ENCODE peak calls at places on chromosomes 6 and 20, in six cellular contexts. One of them, this sample, is unnamed. For H3K36me3, the result is how much of the 10 kb centered on the place peaks cover.

GRCh38 chr6:14316911-14317535 is 199.5 kb downstream of the CD83 start:
- DNase-seq in sigmoid colon: no peak
- DNase-seq in tibial nerve: no peak
- DNase-seq in PC-3: peak
- DNase-seq in mucosa of descending colon: no peak
- DNase-seq in heart left ventricle: no peak
- DNase-seq in this sample: no peak

GRCh38 chr20:23537030-23537429 is 31.3 kb downstream of the CST9L start:
- DNase-seq in sigmoid colon: no peak
- DNase-seq in tibial nerve: no peak
- DNase-seq in PC-3: no peak
- DNase-seq in mucosa of descending colon: no peak
- DNase-seq in heart left ventricle: no peak
- DNase-seq in this sample: no peak

GRCh38 chr6:40999498-41000070 is 39.4 kb downstream of the UNC5CL start:
- DNase-seq in sigmoid colon: peak
- DNase-seq in tibial nerve: peak
- DNase-seq in PC-3: peak
- DNase-seq in mucosa of descending colon: peak
- DNase-seq in heart left ventricle: peak
- DNase-seq in this sample: peak

GRCh38 chr6:87968435-87969278 is 79.0 kb upstream of the SPACA1 start:
- DNase-seq in sigmoid colon: no peak
- DNase-seq in tibial nerve: no peak
- DNase-seq in PC-3: peak
- DNase-seq in mucosa of descending colon: peak
- DNase-seq in heart left ventricle: no peak
- DNase-seq in this sample: no peak

GRCh38 chr20:32885201-32885600 is 26.5 kb downstream of the EFCAB8 start:
- DNase-seq in sigmoid colon: no peak
- DNase-seq in tibial nerve: no peak
- DNase-seq in PC-3: no peak
- DNase-seq in mucosa of descending colon: no peak
- DNase-seq in heart left ventricle: no peak
- DNase-seq in this sample: no peak

GRCh38 chr20:63566395-63567131 is 7.5 kb downstream of the HELZ2 start:
- DNase-seq in sigmoid colon: no peak
- DNase-seq in tibial nerve: no peak
- DNase-seq in PC-3: no peak
- DNase-seq in mucosa of descending colon: peak
- DNase-seq in heart left ventricle: no peak
- DNase-seq in this sample: no peak

GRCh38 chr6:87925373-87926060 is 122.1 kb upstream of the SPACA1 start:
- DNase-seq in sigmoid colon: no peak
- DNase-seq in tibial nerve: no peak
- DNase-seq in PC-3: no peak
- DNase-seq in mucosa of descending colon: peak
- DNase-seq in heart left ventricle: no peak
- DNase-seq in this sample: peak

GRCh38 chr6:38482466-38482865 is 157.3 kb downstream of the BTBD9 start:
- DNase-seq in sigmoid colon: no peak
- DNase-seq in tibial nerve: no peak
- DNase-seq in PC-3: no peak
- DNase-seq in mucosa of descending colon: no peak
- DNase-seq in heart left ventricle: no peak
- DNase-seq in this sample: no peak

GRCh38 chr6:35640017-35640664 is 48.6 kb downstream of the FKBP5 start:
- DNase-seq in sigmoid colon: no peak
- DNase-seq in tibial nerve: no peak
- DNase-seq in PC-3: peak
- DNase-seq in mucosa of descending colon: no peak
- DNase-seq in heart left ventricle: no peak
- DNase-seq in this sample: no peak
- H3K36me3 ChIP-seq in sigmoid colon: half or more
- H3K36me3 ChIP-seq in tibial nerve: under half
- H3K36me3 ChIP-seq in PC-3: under half
- H3K36me3 ChIP-seq in mucosa of descending colon: under half
- H3K36me3 ChIP-seq in heart left ventricle: half or more
- H3K36me3 ChIP-seq in this sample: half or more

DNA sequence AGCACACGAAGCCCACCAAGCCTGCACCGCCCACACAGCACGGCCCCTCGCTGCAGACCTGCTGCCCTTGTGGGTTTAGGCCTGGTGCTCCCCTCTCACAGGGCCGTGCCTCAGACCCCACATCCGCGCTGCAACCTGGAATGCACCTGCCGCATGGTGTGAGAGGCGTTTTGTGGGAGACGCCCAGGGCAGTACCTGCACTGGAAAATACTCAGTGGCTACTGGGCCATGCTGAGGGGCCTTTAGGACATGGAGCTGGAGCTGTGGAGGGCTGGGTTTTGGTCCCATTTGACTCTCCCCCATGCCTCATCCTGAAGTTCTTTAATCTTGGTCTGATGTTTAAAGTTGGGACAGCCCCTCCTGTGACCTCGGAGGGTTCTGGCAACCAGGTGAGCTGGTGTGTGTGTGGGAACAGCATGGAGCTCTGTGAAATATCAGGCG is 116.3 kb downstream of the ERMARD start:
- DNase-seq in sigmoid colon: no peak
- DNase-seq in tibial nerve: no peak
- DNase-seq in PC-3: no peak
- DNase-seq in mucosa of descending colon: no peak
- DNase-seq in heart left ventricle: no peak
- DNase-seq in this sample: no peak
- H3K4me3 ChIP-seq in sigmoid colon: no peak
- H3K4me3 ChIP-seq in tibial nerve: no peak
- H3K4me3 ChIP-seq in PC-3: no peak
- H3K4me3 ChIP-seq in mucosa of descending colon: no peak
- H3K4me3 ChIP-seq in heart left ventricle: no peak
- H3K4me3 ChIP-seq in this sample: no peak

GRCh38 chr6:49775043-49775442 is 12.0 kb downstream of the PGK2 start:
- DNase-seq in sigmoid colon: no peak
- DNase-seq in tibial nerve: no peak
- DNase-seq in PC-3: no peak
- DNase-seq in mucosa of descending colon: no peak
- DNase-seq in heart left ventricle: no peak
- DNase-seq in this sample: no peak
- H3K36me3 ChIP-seq in sigmoid colon: under half
- H3K36me3 ChIP-seq in tibial nerve: under half
- H3K36me3 ChIP-seq in PC-3: under half
- H3K36me3 ChIP-seq in mucosa of descending colon: under half
- H3K36me3 ChIP-seq in heart left ventricle: under half
- H3K36me3 ChIP-seq in this sample: under half

GRCh38 chr6:96685702-96686101 is 122.8 kb downstream of the FHL5 start:
- DNase-seq in sigmoid colon: no peak
- DNase-seq in tibial nerve: no peak
- DNase-seq in PC-3: no peak
- DNase-seq in mucosa of descending colon: no peak
- DNase-seq in heart left ventricle: no peak
- DNase-seq in this sample: no peak

DNA sequence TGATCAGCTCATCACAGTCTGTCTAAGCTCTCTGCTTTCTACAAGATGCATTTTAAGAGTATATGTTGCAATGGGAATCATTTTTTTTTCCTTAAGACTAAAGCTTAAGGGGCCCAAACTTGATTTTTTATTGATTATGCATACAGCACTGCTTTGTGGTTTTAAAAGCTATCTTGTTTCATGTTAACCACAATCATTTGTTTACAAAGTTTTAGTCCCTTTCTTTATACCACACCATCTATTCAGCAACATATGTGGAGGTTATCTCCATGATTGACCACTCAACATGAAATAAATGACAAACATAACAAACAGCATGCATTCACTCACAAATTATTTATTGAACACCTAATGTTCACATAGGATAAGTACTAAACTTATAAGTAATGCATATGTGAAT is 119.1 kb downstream of the FHL5 start:
- DNase-seq in sigmoid colon: no peak
- DNase-seq in tibial nerve: no peak
- DNase-seq in PC-3: no peak
- DNase-seq in mucosa of descending colon: no peak
- DNase-seq in heart left ventricle: no peak
- DNase-seq in this sample: no peak
- H3K4me3 ChIP-seq in sigmoid colon: no peak
- H3K4me3 ChIP-seq in tibial nerve: no peak
- H3K4me3 ChIP-seq in PC-3: no peak
- H3K4me3 ChIP-seq in mucosa of descending colon: no peak
- H3K4me3 ChIP-seq in heart left ventricle: no peak
- H3K4me3 ChIP-seq in this sample: no peak

DNA sequence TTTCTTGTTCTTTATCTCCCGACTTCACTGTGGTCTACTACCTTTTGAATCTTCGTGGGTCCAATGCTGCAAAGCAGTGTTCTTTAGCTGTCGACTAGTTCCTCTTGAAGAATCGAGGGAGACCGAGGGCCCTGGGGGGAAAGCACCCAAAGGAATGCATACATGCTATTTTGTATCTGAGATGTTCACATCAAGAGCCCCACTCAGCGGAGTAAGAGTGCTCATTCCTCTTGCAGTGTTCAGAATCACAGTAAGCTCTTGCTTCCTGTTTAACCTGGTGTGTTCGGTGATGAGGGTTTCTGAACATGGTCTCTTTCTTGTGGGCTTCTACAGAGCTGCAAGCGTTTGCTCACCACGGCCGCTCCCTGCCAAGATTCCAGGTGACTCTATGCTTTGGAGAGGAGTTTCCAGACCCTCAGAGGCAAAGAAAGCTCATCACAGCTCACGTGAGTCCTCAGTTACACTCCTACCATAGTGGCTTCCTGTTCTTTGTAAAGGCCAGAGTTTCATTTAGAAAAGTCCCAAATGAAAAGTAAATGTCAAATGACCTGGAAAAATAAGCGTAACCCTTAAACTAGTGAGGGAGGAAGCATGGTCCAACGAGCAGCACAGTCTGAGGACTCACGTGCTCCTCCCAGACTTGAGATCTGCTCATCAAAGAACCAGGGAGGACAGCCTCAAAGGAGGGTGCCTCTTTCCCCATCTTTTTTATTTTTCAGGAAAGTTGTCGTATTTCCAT is 13.3 kb downstream of the IRF4 start:
- DNase-seq in sigmoid colon: no peak
- DNase-seq in tibial nerve: no peak
- DNase-seq in PC-3: no peak
- DNase-seq in mucosa of descending colon: no peak
- DNase-seq in heart left ventricle: no peak
- DNase-seq in this sample: no peak
- H3K36me3 ChIP-seq in sigmoid colon: under half
- H3K36me3 ChIP-seq in tibial nerve: under half
- H3K36me3 ChIP-seq in PC-3: under half
- H3K36me3 ChIP-seq in mucosa of descending colon: under half
- H3K36me3 ChIP-seq in heart left ventricle: under half
- H3K36me3 ChIP-seq in this sample: under half

GRCh38 chr6:32045811-32046449 is 7.7 kb downstream of the CYP21A2 start:
- DNase-seq in sigmoid colon: no peak
- DNase-seq in tibial nerve: no peak
- DNase-seq in PC-3: no peak
- DNase-seq in mucosa of descending colon: no peak
- DNase-seq in heart left ventricle: peak
- DNase-seq in this sample: no peak
- H3K4me3 ChIP-seq in sigmoid colon: no peak
- H3K4me3 ChIP-seq in tibial nerve: no peak
- H3K4me3 ChIP-seq in PC-3: no peak
- H3K4me3 ChIP-seq in mucosa of descending colon: no peak
- H3K4me3 ChIP-seq in heart left ventricle: no peak
- H3K4me3 ChIP-seq in this sample: no peak

GRCh38 chr6:105317607-105318533 is 85.0 kb downstream of the PREP start:
- DNase-seq in sigmoid colon: no peak
- DNase-seq in tibial nerve: no peak
- DNase-seq in PC-3: peak
- DNase-seq in mucosa of descending colon: no peak
- DNase-seq in heart left ventricle: no peak
- DNase-seq in this sample: peak
- H3K36me3 ChIP-seq in sigmoid colon: under half
- H3K36me3 ChIP-seq in tibial nerve: under half
- H3K36me3 ChIP-seq in PC-3: under half
- H3K36me3 ChIP-seq in mucosa of descending colon: under half
- H3K36me3 ChIP-seq in heart left ventricle: under half
- H3K36me3 ChIP-seq in this sample: under half